ENCODE peak calls at places on chromosomes 1 and 21, in five cellular contexts. X is KG1, H is M059J, D is T-helper 2 cell, V is T-helper 17 cell. M is an unnamed sample.

GRCh38 chr1:83509229-83509870 is 489.6 kb downstream of the TTLL7 start:
- DNase-seq in H (no peak), V (no peak), D (no peak), X (no peak), M (no peak)

GRCh38 chr1:212528501-212528900 is 80.1 kb upstream of the ATF3 start:
- DNase-seq in X (no peak), D (no peak), V (no peak), H (no peak), M (no peak)

GRCh38 chr1:28436211-28436769 is 66.8 kb downstream of the PHACTR4 start:
- DNase-seq in H (no peak), D (no peak), V (no peak), X (no peak), M (no peak)

GRCh38 chr1:151952811-151953210 is 40.8 kb downstream of the S100A10 start:
- DNase-seq in X (no peak), H (no peak), V (no peak), D (no peak), M (no peak)

GRCh38 chr1:10451286-10451685 is 1.5 kb downstream of the CORT start:
- DNase-seq in D (no peak), V (no peak), H (peak; percentile 34), X (no peak), M (no peak)

GRCh38 chr1:179926494-179927205 is 28.0 kb upstream of the CEP350 start:
- DNase-seq in H (peak; percentile 67), D (no peak), X (no peak), V (no peak), M (no peak)

GRCh38 chr1:15445390-15446122 is 7.3 kb downstream of the CTRC start:
- DNase-seq in D (no peak), V (no peak), X (no peak), H (no peak), M (no peak)

GRCh38 chr1:45327644-45328515 is 1.2 kb downstream of the HPDL start:
- DNase-seq in D (no peak), V (no peak), H (no peak), X (no peak), M (no peak)

GRCh38 chr1:17545354-17545753 is 5.9 kb downstream of the ARHGEF10L start:
- DNase-seq in D (no peak), V (no peak), H (peak; percentile 71), X (no peak), M (no peak)

GRCh38 chr1:245459621-245460020 is 304.8 kb downstream of the KIF26B start:
- DNase-seq in V (no peak), D (no peak), X (no peak), H (no peak), M (no peak)

GRCh38 chr1:213180833-213181232 is 129.8 kb downstream of the RPS6KC1 start:
- DNase-seq in H (no peak), X (no peak), V (no peak), D (no peak), M (no peak)

GRCh38 chr1:198238121-198238520 is 81.3 kb downstream of the NEK7 start:
- DNase-seq in D (no peak), H (no peak), V (no peak), X (peak; percentile 83), M (no peak)

GRCh38 chr21:42437786-42438185 is 34.1 kb downstream of the UBASH3A start:
- DNase-seq in X (no peak), H (peak; percentile 24), D (no peak), V (no peak), M (no peak)

GRCh38 chr1:156622581-156623297 is 3.5 kb downstream of the HAPLN2 start:
- DNase-seq in X (no peak), D (no peak), H (no peak), V (no peak), M (no peak)

GRCh38 chr1:229437443-229437842 is 3.5 kb upstream of the ACTA1 start:
- DNase-seq in D (no peak), X (no peak), V (no peak), H (peak; percentile 74), M (no peak)

GRCh38 chr1:56330400-56331026 is 248.8 kb downstream of the PLPP3 start:
- DNase-seq in X (no peak), H (peak; percentile 68), V (no peak), D (no peak), M (no peak)

GRCh38 chr21:16409341-16409740 is 679.6 kb downstream of the USP25 start:
- DNase-seq in V (no peak), H (peak; percentile 85), X (no peak), D (no peak), M (no peak)

GRCh38 chr1:5994713-5995621 is 2.7 kb upstream of the NPHP4 start:
- DNase-seq in D (peak; percentile 31), V (peak; percentile 36), X (no peak), H (peak; percentile 27), M (no peak)

GRCh38 chr21:41859297-41859980 is 19.7 kb downstream of the PRDM15 start:
- DNase-seq in X (no peak), V (no peak), D (no peak), H (no peak), M (no peak)